ENCODE peak calls at places on chromosomes 13 and 19, in eight cellular contexts. H is brain microvascular endothelial cell, F is heart right ventricle, W is AG10803, J is upper lobe of right lung, S is DND-41, Z is AG04450, E is cardiac muscle cell. C is an unnamed sample.

GRCh38 chr19:8355631-8356402 is 8.1 kb upstream of the ANGPTL4 start:
- DNase-seq in W (peak), E (peak), S (no peak), H (peak), F (no peak), Z (no peak), J (peak), C (peak)

GRCh38 chr13:109959903-109960302 is 173.5 kb upstream of the IRS2 start:
- DNase-seq in E (no peak), J (no peak), S (no peak), H (no peak), F (no peak), W (no peak), Z (no peak), C (no peak)

GRCh38 chr13:49820591-49821215 is 28.2 kb upstream of the KPNA3 start:
- DNase-seq in S (no peak), Z (no peak), F (no peak), E (no peak), W (no peak), J (no peak), H (no peak), C (no peak)

GRCh38 chr19:46839752-46840151 is 10.9 kb downstream of the AP2S1 start:
- DNase-seq in F (no peak), J (no peak), S (no peak), W (peak), Z (no peak), E (no peak), H (no peak), C (no peak)

GRCh38 chr13:31261241-31261640 is 61.5 kb downstream of the B3GLCT start:
- DNase-seq in F (no peak), J (no peak), H (no peak), E (no peak), W (no peak), S (no peak), Z (no peak), C (no peak)

GRCh38 chr19:45752639-45753038 is 16.4 kb downstream of the SIX5 start:
- DNase-seq in F (no peak), E (no peak), H (no peak), J (no peak), Z (no peak), S (no peak), W (no peak), C (no peak)

GRCh38 chr19:1968279-1969175 is 27.6 kb downstream of the CSNK1G2 start:
- DNase-seq in F (no peak), S (no peak), J (no peak), E (no peak), W (no peak), Z (no peak), H (no peak), C (no peak)

GRCh38 chr13:71797487-71797886 is 69.5 kb downstream of the DACH1 start:
- DNase-seq in H (no peak), S (no peak), F (no peak), J (no peak), E (no peak), Z (no peak), W (no peak), C (no peak)

GRCh38 chr13:99417151-99417820 is 84.0 kb upstream of the TM9SF2 start:
- DNase-seq in J (peak), Z (no peak), H (no peak), F (no peak), E (no peak), W (no peak), S (peak), C (no peak)

GRCh38 chr19:7779631-7780486 is 16.8 kb downstream of the CLEC4M start:
- DNase-seq in F (no peak), H (no peak), S (no peak), Z (no peak), E (no peak), W (no peak), J (peak), C (no peak)

GRCh38 chr19:11148001-11148400 is 7.6 kb downstream of the SPC24 start:
- DNase-seq in F (no peak), E (no peak), H (no peak), W (no peak), J (no peak), S (no peak), Z (no peak), C (no peak)

GRCh38 chr13:41917641-41918040 is 43.3 kb downstream of the VWA8 start:
- DNase-seq in S (no peak), F (no peak), Z (peak), H (peak), E (peak), W (peak), J (no peak), C (no peak)

GRCh38 chr13:39322836-39323585 is 280.0 kb downstream of the LHFPL6 start:
- DNase-seq in J (no peak), H (no peak), E (no peak), Z (no peak), W (no peak), F (no peak), S (no peak), C (no peak)

GRCh38 chr19:18972301-18972831 is 31.3 kb upstream of the HOMER3 start:
- DNase-seq in Z (no peak), W (peak), H (no peak), F (no peak), E (peak), S (no peak), J (no peak), C (peak)

GRCh38 chr13:51125495-51126226 is 14.6 kb upstream of the C13orf42 start:
- DNase-seq in F (peak), E (peak), S (peak), J (peak), Z (peak), H (peak), W (peak), C (peak)

GRCh38 chr19:27794444-27795042 is 1418.4 kb downstream of the UQCRFS1 start:
- DNase-seq in W (peak), H (peak), Z (no peak), S (peak), E (peak), J (no peak), F (peak), C (no peak)

GRCh38 chr19:27792576-27793127 is 1420.3 kb downstream of the UQCRFS1 start:
- DNase-seq in S (no peak), J (no peak), Z (no peak), E (no peak), F (no peak), W (no peak), H (no peak), C (no peak)

GRCh38 chr19:27795369-27795768 is 1417.6 kb downstream of the UQCRFS1 start:
- DNase-seq in Z (no peak), E (no peak), W (no peak), J (no peak), S (no peak), H (no peak), F (no peak), C (no peak)

GRCh38 chr19:27793128-27793643 is 1419.8 kb downstream of the UQCRFS1 start:
- DNase-seq in W (peak), F (peak), E (peak), H (peak), S (peak), Z (peak), J (peak), C (peak)

GRCh38 chr19:27793644-27794443 is 1419.1 kb downstream of the UQCRFS1 start:
- DNase-seq in E (peak), F (peak), Z (peak), J (peak), W (peak), S (peak), H (peak), C (peak)
- TF ChIP-seq CTCF in E (no peak), F (no peak), Z (no peak), J (no peak), W (no peak), S (no peak), H (no peak), C (no peak)

DNA sequence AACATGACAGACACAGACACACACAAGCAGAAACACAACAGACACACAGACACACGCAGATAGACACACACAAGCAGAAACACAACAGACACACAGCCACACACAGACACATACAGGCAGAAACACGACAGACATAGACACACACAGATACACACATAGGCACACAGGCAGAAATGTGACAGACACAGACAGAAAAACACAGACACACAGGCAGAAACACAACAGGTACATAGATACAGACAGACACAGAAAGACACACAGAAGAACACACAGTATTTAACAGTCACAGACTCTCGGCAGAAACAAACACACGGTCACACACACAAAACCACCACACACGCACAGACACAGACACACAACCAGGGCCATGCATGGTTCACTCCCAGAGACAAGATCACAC is 905 bp downstream of the TBXA2R start:
- DNase-seq in S (no peak), W (no peak), Z (no peak), F (no peak), E (no peak), J (no peak), H (no peak), C (no peak)
- H3K4me3 ChIP-seq in S (no peak), W (peak), Z (peak), F (peak), E (no peak), J (peak), H (peak), C (no peak)

GRCh38 chr19:15840833-15841232 is 25.4 kb upstream of the OR10H1 start:
- DNase-seq in F (no peak), H (no peak), W (no peak), S (no peak), Z (no peak), E (no peak), J (no peak), C (no peak)

GRCh38 chr19:15846923-15847322 is 31.5 kb upstream of the OR10H1 start:
- DNase-seq in Z (no peak), J (no peak), F (no peak), E (no peak), H (no peak), S (no peak), W (no peak), C (no peak)

GRCh38 chr19:15843186-15843585 is 27.7 kb upstream of the OR10H1 start:
- DNase-seq in E (no peak), S (no peak), F (no peak), W (no peak), J (no peak), H (no peak), Z (no peak), C (no peak)

GRCh38 chr19:15836595-15837398 is 21.3 kb upstream of the OR10H1 start:
- DNase-seq in W (peak), J (peak), H (peak), E (peak), F (peak), Z (peak), S (peak), C (peak)

GRCh38 chr19:15841875-15842569 is 26.6 kb upstream of the OR10H1 start:
- DNase-seq in W (no peak), J (no peak), H (no peak), Z (no peak), E (no peak), F (no peak), S (peak), C (no peak)
- TF ChIP-seq CTCF in W (no peak), J (peak), H (no peak), Z (no peak), E (no peak), F (no peak), S (peak), C (peak)

GRCh38 chr13:73737214-73737613 is 397.0 kb downstream of the KLF12 start:
- DNase-seq in F (no peak), Z (no peak), S (no peak), J (no peak), W (no peak), H (no peak), E (no peak), C (no peak)

GRCh38 chr13:73741742-73742141 is 392.5 kb downstream of the KLF12 start:
- DNase-seq in W (no peak), S (no peak), J (no peak), F (no peak), E (no peak), Z (no peak), H (no peak), C (no peak)

GRCh38 chr13:73740681-73741080 is 393.5 kb downstream of the KLF12 start:
- DNase-seq in E (peak), W (peak), S (no peak), J (no peak), F (peak), H (peak), Z (no peak), C (no peak)

GRCh38 chr13:73738626-73739025 is 395.6 kb downstream of the KLF12 start:
- DNase-seq in W (peak), H (no peak), Z (no peak), S (no peak), J (no peak), E (no peak), F (no peak), C (no peak)

GRCh38 chr13:73741111-73741510 is 393.1 kb downstream of the KLF12 start:
- DNase-seq in Z (no peak), J (no peak), H (no peak), E (peak), F (no peak), W (peak), S (no peak), C (no peak)
- H3K4me3 ChIP-seq in Z (no peak), J (no peak), H (no peak), E (no peak), F (no peak), W (peak), S (no peak), C (no peak)